ENCODE peak calls at places on chromosomes 13 and 19, in nine cellular contexts. One of them, this sample, is unnamed.

GRCh38 chr19:3544742-3545668 is 6.0 kb downstream of the TEKTIP1 start:
- DNase-seq in cardiac muscle cell: peak
- DNase-seq in mucosa of descending colon: peak
- DNase-seq in stimulated activated CD4-positive, alpha-beta T cell treated with anti-CD3 and anti-CD28 coated beads, Interleukin-1b, Interleukin-23, amount 100 ng/mL, for 1 hour: peak
- DNase-seq in stimulated activated CD8-positive, alpha-beta memory T cell treated with anti-CD3 and anti-CD28 coated beads, Interleukin-4, amount 100 ng/mL, for 24 hours: peak
- DNase-seq in pancreas: peak
- DNase-seq in NCI-H1105 treated with DMSO at 0.1 percent for 48 hours: peak
- DNase-seq in C1 segment of cervical spinal cord: peak
- DNase-seq in T follicular helper cell: peak
- DNase-seq in this sample: peak

GRCh38 chr19:15198006-15198356 is 2.8 kb downstream of the NOTCH3 start:
- DNase-seq in stimulated activated CD8-positive, alpha-beta memory T cell treated with anti-CD3 and anti-CD28 coated beads, Interleukin-4, amount 100 ng/mL, for 24 hours: no peak
- DNase-seq in cardiac muscle cell: no peak
- DNase-seq in T follicular helper cell: no peak
- DNase-seq in mucosa of descending colon: no peak
- DNase-seq in stimulated activated CD4-positive, alpha-beta T cell treated with anti-CD3 and anti-CD28 coated beads, Interleukin-1b, Interleukin-23, amount 100 ng/mL, for 1 hour: no peak
- DNase-seq in NCI-H1105 treated with DMSO at 0.1 percent for 48 hours: no peak
- DNase-seq in pancreas: no peak
- DNase-seq in C1 segment of cervical spinal cord: no peak
- DNase-seq in this sample: no peak

GRCh38 chr19:10636304-10636972 is 11.1 kb downstream of the SLC44A2 start:
- DNase-seq in T follicular helper cell: no peak
- DNase-seq in NCI-H1105 treated with DMSO at 0.1 percent for 48 hours: no peak
- DNase-seq in pancreas: peak
- DNase-seq in stimulated activated CD4-positive, alpha-beta T cell treated with anti-CD3 and anti-CD28 coated beads, Interleukin-1b, Interleukin-23, amount 100 ng/mL, for 1 hour: no peak
- DNase-seq in stimulated activated CD8-positive, alpha-beta memory T cell treated with anti-CD3 and anti-CD28 coated beads, Interleukin-4, amount 100 ng/mL, for 24 hours: no peak
- DNase-seq in mucosa of descending colon: no peak
- DNase-seq in cardiac muscle cell: no peak
- DNase-seq in C1 segment of cervical spinal cord: no peak
- DNase-seq in this sample: no peak

GRCh38 chr13:86006317-86006716 is 207.1 kb upstream of the SLITRK6 start:
- DNase-seq in stimulated activated CD4-positive, alpha-beta T cell treated with anti-CD3 and anti-CD28 coated beads, Interleukin-1b, Interleukin-23, amount 100 ng/mL, for 1 hour: no peak
- DNase-seq in stimulated activated CD8-positive, alpha-beta memory T cell treated with anti-CD3 and anti-CD28 coated beads, Interleukin-4, amount 100 ng/mL, for 24 hours: no peak
- DNase-seq in T follicular helper cell: no peak
- DNase-seq in cardiac muscle cell: no peak
- DNase-seq in NCI-H1105 treated with DMSO at 0.1 percent for 48 hours: no peak
- DNase-seq in C1 segment of cervical spinal cord: no peak
- DNase-seq in mucosa of descending colon: no peak
- DNase-seq in pancreas: no peak
- DNase-seq in this sample: no peak

GRCh38 chr13:112131740-112132113 is 64.8 kb downstream of the SOX1 start:
- DNase-seq in mucosa of descending colon: peak
- DNase-seq in cardiac muscle cell: no peak
- DNase-seq in pancreas: peak
- DNase-seq in C1 segment of cervical spinal cord: no peak
- DNase-seq in NCI-H1105 treated with DMSO at 0.1 percent for 48 hours: no peak
- DNase-seq in stimulated activated CD4-positive, alpha-beta T cell treated with anti-CD3 and anti-CD28 coated beads, Interleukin-1b, Interleukin-23, amount 100 ng/mL, for 1 hour: no peak
- DNase-seq in T follicular helper cell: no peak
- DNase-seq in stimulated activated CD8-positive, alpha-beta memory T cell treated with anti-CD3 and anti-CD28 coated beads, Interleukin-4, amount 100 ng/mL, for 24 hours: no peak
- DNase-seq in this sample: no peak

GRCh38 chr19:21483589-21484170 is 21.7 kb upstream of the ZNF429 start:
- DNase-seq in NCI-H1105 treated with DMSO at 0.1 percent for 48 hours: peak
- DNase-seq in cardiac muscle cell: peak
- DNase-seq in stimulated activated CD8-positive, alpha-beta memory T cell treated with anti-CD3 and anti-CD28 coated beads, Interleukin-4, amount 100 ng/mL, for 24 hours: peak
- DNase-seq in mucosa of descending colon: peak
- DNase-seq in stimulated activated CD4-positive, alpha-beta T cell treated with anti-CD3 and anti-CD28 coated beads, Interleukin-1b, Interleukin-23, amount 100 ng/mL, for 1 hour: peak
- DNase-seq in pancreas: peak
- DNase-seq in C1 segment of cervical spinal cord: no peak
- DNase-seq in T follicular helper cell: peak
- DNase-seq in this sample: peak

GRCh38 chr13:108733141-108733540 is 103.7 kb downstream of the MYO16 start:
- DNase-seq in cardiac muscle cell: no peak
- DNase-seq in pancreas: no peak
- DNase-seq in NCI-H1105 treated with DMSO at 0.1 percent for 48 hours: no peak
- DNase-seq in C1 segment of cervical spinal cord: no peak
- DNase-seq in stimulated activated CD8-positive, alpha-beta memory T cell treated with anti-CD3 and anti-CD28 coated beads, Interleukin-4, amount 100 ng/mL, for 24 hours: no peak
- DNase-seq in stimulated activated CD4-positive, alpha-beta T cell treated with anti-CD3 and anti-CD28 coated beads, Interleukin-1b, Interleukin-23, amount 100 ng/mL, for 1 hour: no peak
- DNase-seq in T follicular helper cell: no peak
- DNase-seq in mucosa of descending colon: no peak
- DNase-seq in this sample: no peak

GRCh38 chr19:32404939-32405430 is 585 bp upstream of the DPY19L3 start:
- DNase-seq in stimulated activated CD8-positive, alpha-beta memory T cell treated with anti-CD3 and anti-CD28 coated beads, Interleukin-4, amount 100 ng/mL, for 24 hours: no peak
- DNase-seq in mucosa of descending colon: peak
- DNase-seq in C1 segment of cervical spinal cord: peak
- DNase-seq in T follicular helper cell: no peak
- DNase-seq in pancreas: peak
- DNase-seq in NCI-H1105 treated with DMSO at 0.1 percent for 48 hours: peak
- DNase-seq in stimulated activated CD4-positive, alpha-beta T cell treated with anti-CD3 and anti-CD28 coated beads, Interleukin-1b, Interleukin-23, amount 100 ng/mL, for 1 hour: no peak
- DNase-seq in cardiac muscle cell: peak
- DNase-seq in this sample: no peak

GRCh38 chr13:47459512-47459911 is 541.6 kb downstream of the SUCLA2 start:
- DNase-seq in cardiac muscle cell: peak
- DNase-seq in stimulated activated CD8-positive, alpha-beta memory T cell treated with anti-CD3 and anti-CD28 coated beads, Interleukin-4, amount 100 ng/mL, for 24 hours: no peak
- DNase-seq in T follicular helper cell: no peak
- DNase-seq in stimulated activated CD4-positive, alpha-beta T cell treated with anti-CD3 and anti-CD28 coated beads, Interleukin-1b, Interleukin-23, amount 100 ng/mL, for 1 hour: no peak
- DNase-seq in pancreas: no peak
- DNase-seq in C1 segment of cervical spinal cord: no peak
- DNase-seq in mucosa of descending colon: no peak
- DNase-seq in NCI-H1105 treated with DMSO at 0.1 percent for 48 hours: no peak
- DNase-seq in this sample: no peak

GRCh38 chr13:113547248-113547971 is 37.1 kb upstream of the TFDP1 start:
- DNase-seq in stimulated activated CD4-positive, alpha-beta T cell treated with anti-CD3 and anti-CD28 coated beads, Interleukin-1b, Interleukin-23, amount 100 ng/mL, for 1 hour: no peak
- DNase-seq in C1 segment of cervical spinal cord: no peak
- DNase-seq in NCI-H1105 treated with DMSO at 0.1 percent for 48 hours: no peak
- DNase-seq in pancreas: no peak
- DNase-seq in T follicular helper cell: no peak
- DNase-seq in mucosa of descending colon: no peak
- DNase-seq in cardiac muscle cell: peak
- DNase-seq in stimulated activated CD8-positive, alpha-beta memory T cell treated with anti-CD3 and anti-CD28 coated beads, Interleukin-4, amount 100 ng/mL, for 24 hours: no peak
- DNase-seq in this sample: no peak

GRCh38 chr13:35255241-35255640 is 221.2 kb downstream of the MAB21L1 start:
- DNase-seq in stimulated activated CD4-positive, alpha-beta T cell treated with anti-CD3 and anti-CD28 coated beads, Interleukin-1b, Interleukin-23, amount 100 ng/mL, for 1 hour: no peak
- DNase-seq in T follicular helper cell: no peak
- DNase-seq in NCI-H1105 treated with DMSO at 0.1 percent for 48 hours: no peak
- DNase-seq in stimulated activated CD8-positive, alpha-beta memory T cell treated with anti-CD3 and anti-CD28 coated beads, Interleukin-4, amount 100 ng/mL, for 24 hours: no peak
- DNase-seq in pancreas: no peak
- DNase-seq in C1 segment of cervical spinal cord: no peak
- DNase-seq in cardiac muscle cell: no peak
- DNase-seq in mucosa of descending colon: no peak
- DNase-seq in this sample: no peak

GRCh38 chr19:30222428-30222873 is 149.7 kb upstream of the ZNF536 start:
- DNase-seq in C1 segment of cervical spinal cord: peak
- DNase-seq in pancreas: no peak
- DNase-seq in stimulated activated CD4-positive, alpha-beta T cell treated with anti-CD3 and anti-CD28 coated beads, Interleukin-1b, Interleukin-23, amount 100 ng/mL, for 1 hour: no peak
- DNase-seq in mucosa of descending colon: peak
- DNase-seq in T follicular helper cell: no peak
- DNase-seq in stimulated activated CD8-positive, alpha-beta memory T cell treated with anti-CD3 and anti-CD28 coated beads, Interleukin-4, amount 100 ng/mL, for 24 hours: no peak
- DNase-seq in cardiac muscle cell: no peak
- DNase-seq in NCI-H1105 treated with DMSO at 0.1 percent for 48 hours: no peak
- DNase-seq in this sample: peak

GRCh38 chr13:34833562-34834182 is 108.4 kb upstream of the NBEA start:
- DNase-seq in stimulated activated CD8-positive, alpha-beta memory T cell treated with anti-CD3 and anti-CD28 coated beads, Interleukin-4, amount 100 ng/mL, for 24 hours: no peak
- DNase-seq in pancreas: no peak
- DNase-seq in C1 segment of cervical spinal cord: no peak
- DNase-seq in cardiac muscle cell: no peak
- DNase-seq in NCI-H1105 treated with DMSO at 0.1 percent for 48 hours: no peak
- DNase-seq in mucosa of descending colon: no peak
- DNase-seq in T follicular helper cell: no peak
- DNase-seq in stimulated activated CD4-positive, alpha-beta T cell treated with anti-CD3 and anti-CD28 coated beads, Interleukin-1b, Interleukin-23, amount 100 ng/mL, for 1 hour: no peak
- DNase-seq in this sample: peak

GRCh38 chr19:54728167-54728566 is 3.9 kb downstream of the KIR3DL3 start:
- DNase-seq in T follicular helper cell: no peak
- DNase-seq in NCI-H1105 treated with DMSO at 0.1 percent for 48 hours: no peak
- DNase-seq in mucosa of descending colon: no peak
- DNase-seq in stimulated activated CD4-positive, alpha-beta T cell treated with anti-CD3 and anti-CD28 coated beads, Interleukin-1b, Interleukin-23, amount 100 ng/mL, for 1 hour: no peak
- DNase-seq in stimulated activated CD8-positive, alpha-beta memory T cell treated with anti-CD3 and anti-CD28 coated beads, Interleukin-4, amount 100 ng/mL, for 24 hours: no peak
- DNase-seq in cardiac muscle cell: no peak
- DNase-seq in C1 segment of cervical spinal cord: no peak
- DNase-seq in pancreas: no peak
- DNase-seq in this sample: no peak

GRCh38 chr13:38979891-38980627 is 10.6 kb downstream of the STOML3 start:
- DNase-seq in stimulated activated CD8-positive, alpha-beta memory T cell treated with anti-CD3 and anti-CD28 coated beads, Interleukin-4, amount 100 ng/mL, for 24 hours: no peak
- DNase-seq in stimulated activated CD4-positive, alpha-beta T cell treated with anti-CD3 and anti-CD28 coated beads, Interleukin-1b, Interleukin-23, amount 100 ng/mL, for 1 hour: no peak
- DNase-seq in NCI-H1105 treated with DMSO at 0.1 percent for 48 hours: no peak
- DNase-seq in cardiac muscle cell: peak
- DNase-seq in C1 segment of cervical spinal cord: no peak
- DNase-seq in pancreas: peak
- DNase-seq in mucosa of descending colon: peak
- DNase-seq in T follicular helper cell: no peak
- DNase-seq in this sample: no peak

GRCh38 chr13:53255795-53256194 is 227.2 kb downstream of the OLFM4 start:
- DNase-seq in T follicular helper cell: no peak
- DNase-seq in cardiac muscle cell: no peak
- DNase-seq in stimulated activated CD4-positive, alpha-beta T cell treated with anti-CD3 and anti-CD28 coated beads, Interleukin-1b, Interleukin-23, amount 100 ng/mL, for 1 hour: no peak
- DNase-seq in pancreas: no peak
- DNase-seq in NCI-H1105 treated with DMSO at 0.1 percent for 48 hours: no peak
- DNase-seq in stimulated activated CD8-positive, alpha-beta memory T cell treated with anti-CD3 and anti-CD28 coated beads, Interleukin-4, amount 100 ng/mL, for 24 hours: no peak
- DNase-seq in C1 segment of cervical spinal cord: no peak
- DNase-seq in mucosa of descending colon: no peak
- DNase-seq in this sample: no peak

GRCh38 chr19:51025809-51026553 is 435 bp downstream of the KLK11 start:
- DNase-seq in mucosa of descending colon: no peak
- DNase-seq in stimulated activated CD8-positive, alpha-beta memory T cell treated with anti-CD3 and anti-CD28 coated beads, Interleukin-4, amount 100 ng/mL, for 24 hours: no peak
- DNase-seq in pancreas: peak
- DNase-seq in cardiac muscle cell: no peak
- DNase-seq in stimulated activated CD4-positive, alpha-beta T cell treated with anti-CD3 and anti-CD28 coated beads, Interleukin-1b, Interleukin-23, amount 100 ng/mL, for 1 hour: no peak
- DNase-seq in NCI-H1105 treated with DMSO at 0.1 percent for 48 hours: no peak
- DNase-seq in C1 segment of cervical spinal cord: no peak
- DNase-seq in T follicular helper cell: no peak
- DNase-seq in this sample: no peak

GRCh38 chr19:49642488-49643035 is 553 bp downstream of the SCAF1 start:
- DNase-seq in mucosa of descending colon: peak
- DNase-seq in T follicular helper cell: no peak
- DNase-seq in cardiac muscle cell: no peak
- DNase-seq in C1 segment of cervical spinal cord: peak
- DNase-seq in stimulated activated CD8-positive, alpha-beta memory T cell treated with anti-CD3 and anti-CD28 coated beads, Interleukin-4, amount 100 ng/mL, for 24 hours: no peak
- DNase-seq in stimulated activated CD4-positive, alpha-beta T cell treated with anti-CD3 and anti-CD28 coated beads, Interleukin-1b, Interleukin-23, amount 100 ng/mL, for 1 hour: no peak
- DNase-seq in pancreas: no peak
- DNase-seq in NCI-H1105 treated with DMSO at 0.1 percent for 48 hours: no peak
- DNase-seq in this sample: no peak

GRCh38 chr19:15264933-15265206 is 32.6 kb upstream of the EPHX3 start:
- DNase-seq in NCI-H1105 treated with DMSO at 0.1 percent for 48 hours: no peak
- DNase-seq in stimulated activated CD8-positive, alpha-beta memory T cell treated with anti-CD3 and anti-CD28 coated beads, Interleukin-4, amount 100 ng/mL, for 24 hours: no peak
- DNase-seq in pancreas: no peak
- DNase-seq in C1 segment of cervical spinal cord: no peak
- DNase-seq in mucosa of descending colon: no peak
- DNase-seq in stimulated activated CD4-positive, alpha-beta T cell treated with anti-CD3 and anti-CD28 coated beads, Interleukin-1b, Interleukin-23, amount 100 ng/mL, for 1 hour: no peak
- DNase-seq in cardiac muscle cell: no peak
- DNase-seq in T follicular helper cell: no peak
- DNase-seq in this sample: no peak

GRCh38 chr13:32880636-32881035 is 135.6 kb upstream of the KL start:
- DNase-seq in NCI-H1105 treated with DMSO at 0.1 percent for 48 hours: no peak
- DNase-seq in C1 segment of cervical spinal cord: no peak
- DNase-seq in cardiac muscle cell: no peak
- DNase-seq in stimulated activated CD4-positive, alpha-beta T cell treated with anti-CD3 and anti-CD28 coated beads, Interleukin-1b, Interleukin-23, amount 100 ng/mL, for 1 hour: no peak
- DNase-seq in pancreas: no peak
- DNase-seq in stimulated activated CD8-positive, alpha-beta memory T cell treated with anti-CD3 and anti-CD28 coated beads, Interleukin-4, amount 100 ng/mL, for 24 hours: no peak
- DNase-seq in mucosa of descending colon: no peak
- DNase-seq in T follicular helper cell: no peak
- DNase-seq in this sample: no peak

GRCh38 chr19:54231077-54231931 is 8.5 kb upstream of the LILRB3 start:
- DNase-seq in stimulated activated CD8-positive, alpha-beta memory T cell treated with anti-CD3 and anti-CD28 coated beads, Interleukin-4, amount 100 ng/mL, for 24 hours: peak
- DNase-seq in C1 segment of cervical spinal cord: peak
- DNase-seq in pancreas: peak
- DNase-seq in cardiac muscle cell: peak
- DNase-seq in stimulated activated CD4-positive, alpha-beta T cell treated with anti-CD3 and anti-CD28 coated beads, Interleukin-1b, Interleukin-23, amount 100 ng/mL, for 1 hour: peak
- DNase-seq in NCI-H1105 treated with DMSO at 0.1 percent for 48 hours: peak
- DNase-seq in T follicular helper cell: peak
- DNase-seq in mucosa of descending colon: peak
- DNase-seq in this sample: peak

This sample was measured in HuH-7.